ENCODE peak calls at places on chromosomes 12 and 14, in ten cellular contexts. I is right cardiac atrium; P is ascending aorta; K is CD4-positive, CD25-positive, alpha-beta regulatory T cell; R is endothelial cell of umbilical vein; G is cardiac muscle cell; H is A549; V is psoas muscle; A is heart left ventricle; B is adrenal gland. T is an unnamed sample.

GRCh38 chr12:10715491-10715890 is 7.6 kb downstream of the YBX3 start:
- DNase-seq in I (no peak), P (no peak), K (peak; percentile 35), R (no peak), G (no peak), H (no peak), V (no peak), A (no peak), B (no peak), T (no peak)

GRCh38 chr12:49059063-49059384 is 1.6 kb downstream of the KMT2D start:
- DNase-seq in I (no peak), P (no peak), K (no peak), R (no peak), G (no peak), H (peak; percentile 40), V (no peak), A (no peak), B (no peak), T (no peak)

GRCh38 chr12:13126494-13126893 is 23.0 kb upstream of the GSG1 start:
- DNase-seq in I (no peak), P (no peak), K (peak; percentile 44), R (no peak), G (peak; percentile 45), H (no peak), V (no peak), A (no peak), B (no peak), T (no peak)

GRCh38 chr12:20560935-20561334 is 134.2 kb upstream of the SLCO1C1 start:
- DNase-seq in I (peak; percentile 59), P (no peak), K (no peak), R (no peak), G (no peak), H (no peak), V (no peak), A (no peak), B (no peak), T (no peak)

GRCh38 chr12:12449533-12450025 is 92.7 kb downstream of the BORCS5 start:
- DNase-seq in I (no peak), P (no peak), K (no peak), R (no peak), G (peak; percentile 84), H (peak; percentile 38), V (no peak), A (no peak), B (peak; percentile 79), T (peak; percentile 46)

GRCh38 chr14:55170526-55170925 is 20.9 kb downstream of the DLGAP5 start:
- DNase-seq in I (no peak), P (no peak), K (no peak), R (no peak), G (no peak), H (no peak), V (no peak), A (no peak), B (no peak), T (no peak)

GRCh38 chr12:114855678-114856077 is 171.7 kb upstream of the TBX3 start:
- DNase-seq in I (no peak), P (no peak), K (no peak), R (no peak), G (no peak), H (no peak), V (no peak), A (no peak), B (no peak), T (no peak)

GRCh38 chr14:77154421-77154820 is 12.8 kb upstream of the ZDHHC22 start:
- DNase-seq in I (no peak), P (no peak), K (no peak), R (no peak), G (no peak), H (no peak), V (no peak), A (no peak), B (no peak), T (no peak)

GRCh38 chr12:6368906-6369525 is 6.3 kb downstream of the SCNN1A start:
- DNase-seq in I (peak; percentile 35), P (no peak), K (no peak), R (no peak), G (no peak), H (no peak), V (no peak), A (no peak), B (no peak), T (no peak)

GRCh38 chr14:61190341-61190740 is 90.8 kb downstream of the TMEM30B start:
- DNase-seq in I (no peak), P (no peak), K (no peak), R (no peak), G (no peak), H (no peak), V (no peak), A (no peak), B (no peak), T (no peak)

GRCh38 chr12:131102493-131102931 is 148.8 kb downstream of the ADGRD1 start:
- DNase-seq in I (peak; percentile 45), P (no peak), K (no peak), R (no peak), G (no peak), H (no peak), V (no peak), A (peak; percentile 46), B (peak; percentile 31), T (no peak)

DNA sequence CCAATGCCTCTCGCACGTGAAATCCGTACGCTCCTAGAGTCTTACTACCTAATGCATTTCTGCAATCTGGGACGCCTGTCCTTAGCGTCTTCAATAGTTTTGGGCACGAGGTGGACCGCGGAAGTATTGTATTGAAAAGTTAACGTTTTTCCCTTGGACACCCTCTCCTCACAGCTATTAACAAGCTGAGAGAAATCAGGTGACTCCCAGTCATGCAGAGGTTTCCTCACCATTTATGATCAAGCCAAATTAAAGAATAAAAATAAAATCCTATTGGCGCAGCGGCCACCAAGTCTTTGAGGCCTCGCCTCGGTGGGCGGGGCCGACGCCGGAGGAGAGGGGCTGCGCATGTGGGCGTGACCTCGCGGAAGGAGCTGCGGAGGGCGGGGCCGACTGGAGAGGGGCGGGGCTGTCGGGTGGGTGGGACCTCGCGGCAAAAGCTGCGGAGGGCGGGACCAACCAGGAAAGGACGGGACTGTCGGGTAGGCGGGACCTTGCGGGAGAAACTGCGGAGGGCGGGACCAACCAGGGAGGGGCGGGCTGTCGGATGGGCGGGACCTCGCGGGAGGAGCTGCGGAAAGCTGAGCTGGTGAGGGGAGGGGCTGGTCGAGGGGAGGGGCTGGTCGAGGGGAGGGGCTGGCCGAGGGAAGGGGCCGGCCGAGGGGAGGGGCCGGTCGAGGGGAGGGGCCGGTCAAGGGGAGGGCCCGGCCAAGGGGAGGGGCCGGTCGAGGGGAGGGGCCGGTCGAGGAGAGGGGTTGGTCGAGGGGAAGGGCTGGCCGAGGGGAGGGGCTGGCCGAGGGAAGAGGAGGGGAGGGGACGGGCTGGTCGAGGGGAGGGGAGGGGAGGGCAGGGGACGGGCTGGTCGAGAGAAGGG is 1.1 kb upstream of the PPP2R5C start:
- DNase-seq in I (peak; percentile 98), P (peak; percentile 89), K (peak; percentile 98), R (peak; percentile 99), G (peak; percentile 99), H (peak; percentile 84), V (peak; percentile 99), A (peak; percentile 99), B (peak; percentile 99), T (peak; percentile 95)
- H3K9me3 ChIP-seq in I (no peaks in the 10 kb centered on the region), P (no peaks in the 10 kb centered on the region), K (no peaks in the 10 kb centered on the region), R (no peaks in the 10 kb centered on the region), G (no peaks in the 10 kb centered on the region), H (no peaks in the 10 kb centered on the region), V (no peaks in the 10 kb centered on the region), A (no peaks in the 10 kb centered on the region), B (no peaks in the 10 kb centered on the region), T (no peaks in the 10 kb centered on the region)

GRCh38 chr12:104602426-104602825 is 145.7 kb downstream of the CHST11 start:
- DNase-seq in I (no peak), P (no peak), K (no peak), R (no peak), G (no peak), H (no peak), V (no peak), A (no peak), B (no peak), T (no peak)
- H3K9me3 ChIP-seq in I (no peaks in the 10 kb centered on the region), P (no peaks in the 10 kb centered on the region), K (no peaks in the 10 kb centered on the region), R (no peaks in the 10 kb centered on the region), G (no peaks in the 10 kb centered on the region), H (no peaks in the 10 kb centered on the region), V (no peaks in the 10 kb centered on the region), A (no peaks in the 10 kb centered on the region), B (no peaks in the 10 kb centered on the region), T (no peaks in the 10 kb centered on the region)

DNA sequence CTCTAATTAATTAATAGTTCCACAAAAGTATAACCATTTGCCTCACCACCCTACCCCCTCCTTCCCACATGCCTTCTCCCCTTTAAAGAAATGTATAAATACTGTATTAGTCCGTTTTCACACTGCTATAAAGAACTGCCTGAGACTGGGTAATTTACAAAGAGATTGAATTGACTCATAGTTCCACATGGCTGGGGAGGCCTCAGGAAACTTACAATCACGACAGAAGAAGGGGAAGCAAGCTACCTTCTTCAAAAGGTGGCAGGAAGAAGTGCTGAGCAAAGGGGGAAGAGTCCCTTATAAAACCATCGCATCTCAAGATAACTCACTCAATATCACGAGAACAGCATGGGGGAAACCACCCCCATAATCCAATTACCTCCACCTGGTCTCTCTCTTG is 8.2 kb upstream of the RESF1 start:
- DNase-seq in I (no peak), P (no peak), K (no peak), R (no peak), G (no peak), H (no peak), V (no peak), A (no peak), B (no peak), T (no peak)
- H3K9me3 ChIP-seq in I (no peaks in the 10 kb centered on the region), P (peaks cover 5% of the 10 kb centered on the region), K (no peaks in the 10 kb centered on the region), R (no peaks in the 10 kb centered on the region), G (peaks cover 2% of the 10 kb centered on the region), H (no peaks in the 10 kb centered on the region), V (no peaks in the 10 kb centered on the region), A (peaks cover 10% of the 10 kb centered on the region), B (no peaks in the 10 kb centered on the region), T (no peaks in the 10 kb centered on the region)

GRCh38 chr12:116264525-116265070 is 12.9 kb downstream of the MED13L start:
- DNase-seq in I (no peak), P (no peak), K (no peak), R (no peak), G (no peak), H (no peak), V (no peak), A (no peak), B (no peak), T (no peak)

GRCh38 chr12:116265361-116266128 is 11.9 kb downstream of the MED13L start:
- DNase-seq in I (no peak), P (no peak), K (no peak), R (no peak), G (no peak), H (no peak), V (no peak), A (no peak), B (no peak), T (no peak)

GRCh38 chr12:116266631-116267349 is 10.7 kb downstream of the MED13L start:
- DNase-seq in I (no peak), P (no peak), K (no peak), R (peak; percentile 46), G (no peak), H (no peak), V (no peak), A (no peak), B (no peak), T (no peak)

GRCh38 chr12:116267948-116268347 is 9.5 kb downstream of the MED13L start:
- DNase-seq in I (no peak), P (no peak), K (no peak), R (no peak), G (no peak), H (no peak), V (no peak), A (no peak), B (no peak), T (no peak)

DNA sequence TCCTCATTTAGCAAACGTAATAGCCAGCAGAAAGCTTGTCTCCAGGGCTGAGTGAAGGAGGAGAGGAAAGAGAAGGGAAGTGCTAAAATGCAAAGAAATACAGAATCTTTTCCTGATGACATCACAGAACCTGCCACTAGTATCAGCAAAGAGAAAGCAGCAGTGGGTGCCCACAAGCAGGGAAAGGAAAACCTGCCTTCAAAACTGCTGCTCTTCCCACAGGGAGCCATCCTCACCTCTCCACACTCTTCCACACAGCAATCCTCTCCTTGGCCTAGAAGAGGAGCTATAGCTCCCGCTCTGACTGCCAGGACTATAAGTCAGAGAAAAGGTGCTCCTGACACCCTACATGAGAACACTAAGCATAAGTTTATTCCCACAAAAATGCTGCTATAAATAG is 11.3 kb downstream of the MED13L start:
- DNase-seq in I (no peak), P (no peak), K (no peak), R (peak; percentile 40), G (no peak), H (peak; percentile 29), V (no peak), A (no peak), B (no peak), T (no peak)
- H3K9me3 ChIP-seq in I (no peaks in the 10 kb centered on the region), P (no peaks in the 10 kb centered on the region), K (no peaks in the 10 kb centered on the region), R (no peaks in the 10 kb centered on the region), G (no peaks in the 10 kb centered on the region), H (no peaks in the 10 kb centered on the region), V (no peaks in the 10 kb centered on the region), A (no peaks in the 10 kb centered on the region), B (no peaks in the 10 kb centered on the region), T (no peaks in the 10 kb centered on the region)

T was measured in PC-3.